ENCODE peak calls at places on chromosomes 3 and 15, in six cellular contexts. U is ovary, B is endothelial cell of umbilical vein, N is Peyer's patch, M is H1, Y is suprapubic skin. D is an unnamed sample.

GRCh38 chr3:53841296-53841695 is 4.9 kb downstream of the CHDH start:
- DNase-seq in U (no peak), B (no peak), N (no peak), M (no peak), Y (no peak), D (no peak)

GRCh38 chr15:98889930-98890695 is 117.5 kb downstream of the PGPEP1L start:
- DNase-seq in U (no peak), B (peak), N (no peak), M (no peak), Y (no peak), D (no peak)

GRCh38 chr15:96851613-96852012 is 521.1 kb downstream of the NR2F2 start:
- DNase-seq in U (no peak), B (peak), N (no peak), M (no peak), Y (no peak), D (no peak)

GRCh38 chr3:129892857-129893615 is 475 bp downstream of the TMCC1 start:
- DNase-seq in U (peak), B (peak), N (no peak), M (peak), Y (peak), D (peak)

GRCh38 chr3:112653881-112654300 is 12.9 kb upstream of the CCDC80 start:
- DNase-seq in U (peak), B (no peak), N (no peak), M (no peak), Y (no peak), D (no peak)

GRCh38 chr15:65083262-65083701 is 6.7 kb downstream of the KBTBD13 start:
- DNase-seq in U (no peak), B (no peak), N (no peak), M (no peak), Y (no peak), D (no peak)

GRCh38 chr3:148625145-148625736 is 72.5 kb upstream of the AGTR1 start:
- DNase-seq in U (no peak), B (no peak), N (no peak), M (no peak), Y (no peak), D (no peak)

GRCh38 chr3:63523100-63523499 is 129.4 kb upstream of the SNTN start:
- DNase-seq in U (no peak), B (no peak), N (no peak), M (no peak), Y (no peak), D (no peak)

GRCh38 chr3:71258116-71258515 is 325.4 kb downstream of the FOXP1 start:
- DNase-seq in U (no peak), B (peak), N (no peak), M (no peak), Y (no peak), D (no peak)

GRCh38 chr15:67373266-67373665 is 118.7 kb downstream of the IQCH start:
- DNase-seq in U (no peak), B (no peak), N (no peak), M (no peak), Y (no peak), D (no peak)

GRCh38 chr3:45948409-45948808 is 5.1 kb downstream of the CXCR6 start:
- DNase-seq in U (no peak), B (no peak), N (no peak), M (no peak), Y (no peak), D (no peak)

GRCh38 chr3:100525753-100526612 is 33.6 kb downstream of the TMEM45A start:
- DNase-seq in U (no peak), B (no peak), N (no peak), M (no peak), Y (peak), D (peak)

GRCh38 chr3:124266517-124266916 is 274.6 kb upstream of the ROPN1 start:
- DNase-seq in U (no peak), B (peak), N (no peak), M (no peak), Y (no peak), D (no peak)

GRCh38 chr3:70973558-70973957 is 610.0 kb downstream of the FOXP1 start:
- DNase-seq in U (no peak), B (no peak), N (no peak), M (no peak), Y (no peak), D (no peak)

GRCh38 chr15:98592136-98592535 is 56.2 kb upstream of the IGF1R start:
- DNase-seq in U (no peak), B (no peak), N (no peak), M (peak), Y (no peak), D (no peak)

GRCh38 chr3:98763814-98764691 is 913 bp downstream of the ST3GAL6 start:
- DNase-seq in U (no peak), B (peak), N (no peak), M (no peak), Y (no peak), D (no peak)

GRCh38 chr3:27758083-27758482 is 36.0 kb upstream of the EOMES start:
- DNase-seq in U (no peak), B (no peak), N (no peak), M (no peak), Y (peak), D (peak)

GRCh38 chr3:143885803-143886427 is 37.6 kb upstream of the SLC9A9 start:
- DNase-seq in U (peak), B (peak), N (no peak), M (no peak), Y (no peak), D (no peak)

GRCh38 chr3:167785790-167786189 is 50.3 kb downstream of the SERPINI1 start:
- DNase-seq in U (no peak), B (no peak), N (no peak), M (no peak), Y (no peak), D (no peak)

GRCh38 chr15:66840615-66841014 is 138.6 kb downstream of the SMAD6 start:
- DNase-seq in U (no peak), B (no peak), N (no peak), M (no peak), Y (no peak), D (no peak)

GRCh38 chr15:64774556-64775523 is 549 bp downstream of the RBPMS2 start:
- DNase-seq in U (peak), B (peak), N (no peak), M (peak), Y (no peak), D (no peak)

GRCh38 chr3:52036829-52037228 is 19.5 kb downstream of the DUSP7 start:
- DNase-seq in U (no peak), B (no peak), N (no peak), M (peak), Y (no peak), D (no peak)

GRCh38 chr3:13028010-13028821 is 45.0 kb downstream of the IQSEC1 start:
- DNase-seq in U (no peak), B (no peak), N (no peak), M (no peak), Y (no peak), D (no peak)

GRCh38 chr15:92714071-92714456 is 58.5 kb upstream of the FAM174B start:
- DNase-seq in U (peak), B (peak), N (no peak), M (no peak), Y (no peak), D (peak)

GRCh38 chr3:68988740-68989139 is 24.7 kb downstream of the EOGT start:
- DNase-seq in U (no peak), B (peak), N (no peak), M (no peak), Y (no peak), D (no peak)

GRCh38 chr15:42449770-42450433 is 41.0 kb downstream of the ZNF106 start:
- DNase-seq in U (no peak), B (no peak), N (no peak), M (no peak), Y (no peak), D (no peak)
- H3K4me3 ChIP-seq in U (no peak), B (no peak), N (no peak), M (no peak), Y (no peak), D (no peak)

GRCh38 chr15:51266548-51266947 is 71.8 kb downstream of the CYP19A1 start:
- DNase-seq in U (no peak), B (no peak), N (no peak), M (no peak), Y (no peak), D (no peak)

GRCh38 chr15:51265037-51265555 is 73.3 kb downstream of the CYP19A1 start:
- DNase-seq in U (no peak), B (no peak), N (no peak), M (no peak), Y (no peak), D (no peak)

GRCh38 chr15:51262468-51262867 is 75.9 kb downstream of the CYP19A1 start:
- DNase-seq in U (no peak), B (no peak), N (no peak), M (no peak), Y (no peak), D (no peak)

GRCh38 chr15:51267047-51267713 is 71.2 kb downstream of the CYP19A1 start:
- DNase-seq in U (no peak), B (no peak), N (no peak), M (peak), Y (no peak), D (no peak)

DNA sequence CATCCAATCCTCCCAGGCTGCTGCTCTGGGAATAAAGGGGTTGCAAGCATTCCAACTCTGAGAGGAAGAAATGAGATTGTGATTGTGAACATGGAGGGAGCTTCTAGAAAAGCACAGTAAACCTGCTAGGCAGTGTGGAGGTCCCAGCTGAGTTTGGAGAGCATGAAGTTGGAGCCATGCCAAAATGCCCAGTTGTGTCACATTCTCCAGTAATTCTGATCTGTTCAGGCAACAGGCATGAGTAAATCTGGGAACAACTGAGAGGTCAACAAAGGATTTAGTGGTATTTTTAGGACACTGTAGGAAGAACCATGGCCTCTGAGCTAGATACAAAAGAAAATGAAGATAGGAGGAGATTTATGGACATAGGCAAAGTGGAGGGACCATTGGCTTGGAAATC is 74.7 kb downstream of the CYP19A1 start:
- DNase-seq in U (no peak), B (no peak), N (no peak), M (no peak), Y (no peak), D (no peak)
- TF ChIP-seq POLR2A in U (no peak), B (no peak), N (no peak), M (no peak), Y (no peak), D (no peak)

GRCh38 chr15:42153874-42154575 is 2.4 kb downstream of the PLA2G4F start:
- DNase-seq in U (no peak), B (no peak), N (no peak), M (no peak), Y (no peak), D (peak)

GRCh38 chr15:42157381-42157780 is 945 bp upstream of the PLA2G4F start:
- DNase-seq in U (no peak), B (no peak), N (no peak), M (no peak), Y (no peak), D (peak)

GRCh38 chr15:42154576-42155355 is 1.7 kb downstream of the PLA2G4F start:
- DNase-seq in U (no peak), B (no peak), N (no peak), M (no peak), Y (no peak), D (no peak)

GRCh38 chr15:42156266-42156922 is at the start of gene PLA2G4F:
- DNase-seq in U (no peak), B (no peak), N (peak), M (no peak), Y (no peak), D (peak)

DNA sequence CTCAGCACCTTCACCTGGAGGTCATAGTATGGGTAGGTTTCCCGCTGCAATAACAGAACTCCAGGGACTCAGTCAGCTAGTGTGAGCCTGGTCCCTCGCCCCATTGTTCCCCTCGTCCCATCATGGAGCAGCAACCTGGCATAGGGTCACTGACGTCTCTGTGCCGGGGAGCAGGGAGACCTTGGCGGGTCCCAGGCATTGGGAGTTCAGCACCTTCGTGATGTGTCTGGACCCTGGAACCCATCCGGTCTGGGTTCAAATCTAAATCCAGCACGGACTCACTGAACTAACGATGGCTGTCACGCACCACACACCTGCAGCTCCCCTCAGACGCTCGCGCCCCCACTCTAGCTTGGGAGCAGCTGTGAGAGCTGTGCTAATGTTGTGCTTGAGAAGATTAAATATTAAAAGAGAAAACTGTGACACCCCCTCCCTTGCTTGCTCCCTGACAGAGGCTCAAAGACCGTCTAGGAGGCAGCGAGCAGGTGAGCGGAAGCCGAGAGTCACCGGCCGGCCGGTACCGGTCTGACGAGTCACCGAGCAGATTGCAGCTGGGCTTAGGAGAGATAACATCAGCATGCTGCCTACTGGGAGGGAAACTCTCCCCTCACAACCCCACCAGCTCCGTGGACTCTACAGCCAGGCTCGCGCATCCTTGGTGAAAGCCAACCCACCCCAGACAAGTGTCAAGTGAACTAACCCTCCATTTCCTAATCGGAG is 730 bp downstream of the PLA2G4F start:
- DNase-seq in U (no peak), B (no peak), N (peak), M (no peak), Y (no peak), D (peak)
- H3K4me3 ChIP-seq in U (no peak), B (no peak), N (peak), M (no peak), Y (peak), D (peak)

DNA sequence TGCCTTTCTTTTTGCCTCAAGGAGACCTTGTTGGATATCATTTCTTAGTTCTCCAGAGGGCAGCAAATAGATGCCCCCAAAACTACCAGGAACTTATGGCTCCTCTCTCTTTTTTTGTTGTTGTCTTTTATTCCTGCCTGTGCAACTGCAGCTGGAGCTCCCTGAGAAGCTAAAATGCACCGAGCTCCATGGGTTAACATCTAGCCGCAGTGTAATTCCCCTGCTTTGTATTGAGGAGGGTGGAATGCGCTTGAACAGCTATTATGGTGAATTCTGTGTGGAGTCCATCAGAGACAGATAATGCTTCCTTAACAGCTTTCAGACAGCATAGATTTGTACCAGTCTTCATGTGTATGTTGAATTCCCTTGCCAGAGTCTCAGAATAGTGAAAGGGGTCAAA is 475.2 kb upstream of the FRG2C start:
- DNase-seq in U (no peak), B (no peak), N (no peak), M (no peak), Y (no peak), D (no peak)
- TF ChIP-seq POLR2A in U (no peak), B (no peak), N (no peak), M (no peak), Y (no peak), D (no peak)

DNA sequence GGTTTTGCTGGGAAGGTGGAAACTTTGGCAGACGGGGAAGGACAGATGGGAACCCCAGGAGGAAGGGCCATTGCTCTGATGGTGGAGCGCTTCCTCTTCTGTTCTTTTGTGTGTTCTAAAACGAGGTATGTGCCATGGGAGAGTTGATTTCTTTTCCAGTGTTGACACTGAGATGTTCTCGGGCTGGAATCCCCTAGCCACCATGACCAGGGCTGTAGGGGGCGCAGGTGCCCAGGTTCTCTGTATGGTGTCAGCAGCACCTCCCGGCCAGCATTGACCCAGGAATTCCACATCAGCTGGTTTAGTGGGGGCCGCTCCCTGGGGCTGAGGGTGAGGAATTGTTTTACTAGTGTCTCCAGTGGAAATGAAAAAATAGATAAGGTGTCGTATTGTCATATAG is 34.3 kb upstream of the ACAD9 start:
- DNase-seq in U (no peak), B (no peak), N (no peak), M (peak), Y (no peak), D (no peak)
- H3K4me3 ChIP-seq in U (no peak), B (peak), N (peak), M (no peak), Y (no peak), D (no peak)

GRCh38 chr3:183252973-183253363 is at the start of gene B3GNT5:
- DNase-seq in U (peak), B (peak), N (peak), M (no peak), Y (peak), D (peak)

GRCh38 chr3:183254816-183255730 is 2.0 kb downstream of the B3GNT5 start:
- DNase-seq in U (no peak), B (peak), N (no peak), M (no peak), Y (no peak), D (no peak)

GRCh38 chr3:183252108-183252782 is 808 bp upstream of the B3GNT5 start:
- DNase-seq in U (no peak), B (no peak), N (no peak), M (no peak), Y (no peak), D (no peak)

GRCh38 chr3:183253364-183253960 is 409 bp downstream of the B3GNT5 start:
- DNase-seq in U (peak), B (peak), N (peak), M (peak), Y (peak), D (peak)

DNA sequence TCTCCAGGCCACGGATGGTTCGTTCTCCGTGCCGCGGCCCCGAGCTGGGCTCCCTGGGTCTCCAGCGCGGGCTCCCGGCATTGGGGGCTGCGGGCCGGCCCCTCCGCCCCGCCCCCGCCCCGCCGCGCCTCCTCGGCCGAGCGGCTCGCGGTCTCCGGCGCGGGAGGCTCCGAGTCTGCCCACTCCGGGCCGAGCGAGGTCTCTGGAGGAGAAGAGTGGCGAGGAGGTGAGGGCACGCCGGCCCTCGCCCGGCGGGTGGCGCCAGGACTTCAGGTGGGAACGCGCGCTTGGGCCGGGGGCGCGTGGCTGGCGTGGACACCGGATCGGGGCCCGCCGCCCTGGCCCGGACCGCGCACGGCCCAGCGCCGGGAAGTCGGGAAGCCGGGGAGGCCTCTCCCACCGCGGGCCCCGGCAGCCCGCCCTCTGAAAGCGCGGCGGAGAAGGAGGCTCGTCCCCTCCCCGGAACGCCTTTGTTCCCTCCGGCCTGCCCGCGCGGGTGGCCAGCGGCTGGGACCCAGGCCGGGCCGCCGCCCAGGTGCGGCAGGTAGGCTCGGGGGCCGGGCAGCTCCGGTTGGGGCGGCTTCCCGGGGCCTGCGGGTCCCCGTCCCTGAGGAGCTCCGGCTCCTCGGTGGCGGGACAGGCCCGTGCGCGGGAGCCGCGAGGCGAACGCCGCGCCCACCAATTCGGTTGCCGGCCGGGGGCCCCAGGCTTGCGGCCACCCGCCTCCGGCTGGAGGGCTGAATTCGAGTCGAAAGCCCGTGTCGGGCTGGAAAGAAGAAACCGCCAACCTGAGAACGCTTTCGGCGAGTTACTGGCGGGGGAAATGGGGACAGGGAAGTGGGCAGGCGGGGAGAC is 1.1 kb downstream of the B3GNT5 start:
- DNase-seq in U (peak), B (peak), N (peak), M (peak), Y (no peak), D (peak)
- TF ChIP-seq POLR2A in U (no peak), B (no peak), N (peak), M (peak), Y (no peak), D (no peak)

DNA sequence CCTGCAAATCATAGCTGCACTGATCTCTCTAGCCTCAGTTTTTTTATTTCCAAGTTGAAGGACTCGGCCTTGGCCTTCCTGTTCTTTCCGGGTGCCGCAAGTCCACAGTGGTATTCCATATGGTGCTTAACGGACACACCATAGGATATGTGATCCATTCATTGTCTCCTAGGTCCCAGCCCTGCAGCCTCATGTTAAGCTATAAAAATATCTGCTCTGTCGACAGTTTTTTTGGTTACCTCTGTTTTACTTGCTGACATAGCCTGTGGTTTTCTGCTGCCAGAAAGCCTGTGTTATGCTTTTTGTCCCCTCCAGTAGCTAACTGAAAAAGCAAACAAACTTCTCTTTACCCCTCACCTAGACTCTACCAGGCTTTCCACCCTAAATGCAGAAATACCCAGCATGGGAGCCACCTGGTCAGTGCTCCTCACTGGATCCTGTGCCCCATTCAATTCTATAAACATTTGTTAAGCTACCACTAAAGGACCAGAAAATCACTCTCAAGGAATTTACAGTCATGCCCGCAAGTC is 5.3 kb downstream of the INAFM2 start:
- DNase-seq in U (no peak), B (peak), N (no peak), M (no peak), Y (no peak), D (no peak)
- H3K4me3 ChIP-seq in U (no peak), B (no peak), N (no peak), M (peak), Y (no peak), D (no peak)

D was measured in lower leg skin.